ENCODE peak calls at places on chromosomes 12 and 14, in nine cellular contexts. J is HCT116; B is heart right ventricle; I is choroid plexus epithelial cell; Y is CD8-positive, alpha-beta memory T cell; L is endodermal cell; U is left ventricle myocardium inferior; O is colonic mucosa; M is AG04450. R is an unnamed sample.

GRCh38 chr14:75144944-75145343 is 18.1 kb upstream of the NEK9 start:
- DNase-seq in Y (peak; percentile 35), O (no peak), I (peak; percentile 79), J (no peak), L (no peak), B (no peak), U (no peak), M (no peak), R (no peak)

GRCh38 chr14:37272569-37272968 is 74.8 kb downstream of the MIPOL1 start:
- DNase-seq in U (no peak), O (no peak), I (no peak), J (no peak), M (no peak), L (no peak), Y (no peak), B (no peak), R (no peak)

GRCh38 chr14:68787235-68787727 is 5.6 kb downstream of the ZFP36L1 start:
- DNase-seq in B (no peak), M (no peak), Y (peak; percentile 59), I (no peak), L (peak; percentile 76), J (no peak), U (no peak), O (peak; percentile 50), R (peak; percentile 73)

GRCh38 chr14:104756477-104757237 is 3.7 kb downstream of the SIVA1 start:
- DNase-seq in B (no peak), J (no peak), O (no peak), Y (no peak), L (no peak), U (no peak), M (no peak), I (no peak), R (peak; percentile 49)

GRCh38 chr14:101025656-101026055 is 122.1 kb upstream of the RTL1 start:
- DNase-seq in B (no peak), O (no peak), U (no peak), I (no peak), L (peak; percentile 6), Y (no peak), J (no peak), M (no peak), R (no peak)

GRCh38 chr12:52495385-52495784 is 2.3 kb upstream of the KRT6A start:
- DNase-seq in B (no peak), Y (no peak), M (no peak), L (peak; percentile 95), U (no peak), O (no peak), J (peak; percentile 27), I (peak; percentile 64), R (no peak)

GRCh38 chr12:113005759-113006158 is 27.4 kb downstream of the OAS2 start:
- DNase-seq in U (no peak), M (no peak), B (no peak), I (no peak), J (peak; percentile 4), Y (no peak), O (no peak), L (peak; percentile 67), R (no peak)

GRCh38 chr12:124909831-124910560 is 4.5 kb downstream of the UBC start:
- DNase-seq in I (peak; percentile 45), M (no peak), J (no peak), Y (no peak), L (no peak), B (no peak), O (peak; percentile 22), U (no peak), R (no peak)

GRCh38 chr12:69578283-69578682 is 7.0 kb upstream of the CCT2 start:
- DNase-seq in J (no peak), L (no peak), I (no peak), Y (no peak), M (no peak), B (no peak), O (no peak), U (no peak), R (no peak)

GRCh38 chr14:58607571-58608317 is 30.0 kb upstream of the DACT1 start:
- DNase-seq in M (peak; percentile 42), J (no peak), Y (no peak), I (peak; percentile 40), L (no peak), O (no peak), B (no peak), U (no peak), R (no peak)

GRCh38 chr12:67701121-67701520 is 52.6 kb downstream of the DYRK2 start:
- DNase-seq in O (no peak), J (no peak), B (no peak), L (no peak), Y (no peak), I (no peak), M (no peak), U (no peak), R (no peak)

GRCh38 chr12:66929121-66929520 is 250.2 kb upstream of the GRIP1 start:
- DNase-seq in J (no peak), I (no peak), U (no peak), B (no peak), M (no peak), L (no peak), Y (peak; percentile 60), O (no peak), R (no peak)

GRCh38 chr12:120265483-120266179 is at the start of gene PXN:
- DNase-seq in O (peak; percentile 91), Y (peak; percentile 90), B (peak; percentile 94), U (peak; percentile 89), J (peak; percentile 67), L (peak; percentile 98), M (no peak), I (peak; percentile 84), R (peak; percentile 97)

GRCh38 chr14:84021433-84021832 is 1508.5 kb upstream of the FLRT2 start:
- DNase-seq in B (no peak), I (no peak), M (no peak), Y (no peak), U (no peak), O (no peak), J (no peak), L (no peak), R (no peak)

GRCh38 chr14:66105819-66106218 is 380.4 kb upstream of the CCDC196 start:
- DNase-seq in I (peak; percentile 9), U (no peak), Y (no peak), O (no peak), J (no peak), B (no peak), L (no peak), M (no peak), R (no peak)

GRCh38 chr14:77965919-77966435 is 166.1 kb downstream of the ADCK1 start:
- DNase-seq in U (no peak), Y (no peak), B (no peak), J (no peak), L (peak; percentile 78), I (peak; percentile 44), O (no peak), M (no peak), R (peak; percentile 59)

GRCh38 chr12:124837958-124838803 is 25.5 kb downstream of the SCARB1 start:
- DNase-seq in I (peak; percentile 99), J (peak; percentile 94), M (peak; percentile 83), B (peak; percentile 61), Y (no peak), O (peak; percentile 96), U (peak; percentile 81), L (peak; percentile 71), R (peak; percentile 75)

GRCh38 chr12:108757842-108758241 is 26.5 kb upstream of the CORO1C start:
- DNase-seq in M (no peak), O (no peak), J (no peak), U (no peak), Y (no peak), B (no peak), L (no peak), I (no peak), R (no peak)

GRCh38 chr12:66409195-66409871 is 107.0 kb downstream of the HELB start:
- DNase-seq in J (peak; percentile 57), U (no peak), L (peak; percentile 84), Y (peak; percentile 58), M (peak; percentile 61), O (peak; percentile 33), B (no peak), I (peak; percentile 87), R (no peak)

GRCh38 chr12:101733166-101733565 is 6.1 kb downstream of the SYCP3 start:
- DNase-seq in U (no peak), J (no peak), O (no peak), M (no peak), Y (no peak), I (no peak), L (no peak), B (no peak), R (no peak)

GRCh38 chr12:19185262-19185929 is 55.9 kb downstream of the PLEKHA5 start:
- DNase-seq in I (no peak), L (no peak), Y (no peak), B (no peak), J (no peak), O (no peak), M (no peak), U (no peak), R (no peak)
- H3K4me3 ChIP-seq in I (no peak overlapping the region), L (no peak overlapping the region), Y (no peak overlapping the region), B (no peak overlapping the region), J (no peak overlapping the region), O (no peak overlapping the region), M (no peak overlapping the region), U (no peak overlapping the region), R (no peak overlapping the region)

DNA sequence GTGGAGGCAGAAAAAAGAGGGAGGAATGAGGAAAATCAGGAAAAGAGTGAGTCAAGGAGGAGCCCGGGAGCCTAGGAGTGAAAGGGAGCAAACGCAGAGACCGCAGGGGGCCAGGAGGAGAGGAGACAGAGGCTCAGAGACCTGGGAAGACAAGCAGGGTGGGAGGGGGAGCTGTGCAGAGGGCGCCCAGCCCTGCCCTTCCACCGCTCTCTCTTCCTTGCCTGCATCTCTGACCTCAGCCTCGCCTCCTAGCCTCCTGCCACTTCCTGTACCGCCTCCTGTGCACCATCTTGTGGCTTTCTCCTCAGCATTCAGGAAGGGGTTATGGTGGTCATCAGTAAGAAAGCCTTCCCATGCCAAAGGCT is 1.3 kb downstream of the CLSTN3 start:
- DNase-seq in U (no peak), L (no peak), O (no peak), Y (no peak), M (no peak), B (no peak), J (no peak), I (no peak), R (no peak)
- H3K4me3 ChIP-seq in U (peak overlapping the region; percentile 76), L (peak overlapping the region; percentile 88), O (peak overlapping the region; percentile 46), Y (peak overlapping the region; percentile 70), M (peak overlapping the region; percentile 90), B (no peak overlapping the region), J (peak overlapping the region; percentile 51), I (peak overlapping the region; percentile 75), R (no peak overlapping the region)

GRCh38 chr12:989051-989450 is 2.0 kb upstream of the ERC1 start:
- DNase-seq in U (no peak), Y (peak; percentile 8), J (no peak), M (no peak), O (no peak), I (no peak), B (no peak), L (no peak), R (no peak)
- H3K4me3 ChIP-seq in U (peak overlapping the region; percentile 84), Y (no peak overlapping the region), J (no peak overlapping the region), M (no peak overlapping the region), O (no peak overlapping the region), I (peak overlapping the region; percentile 12), B (no peak overlapping the region), L (no peak overlapping the region), R (peak overlapping the region; percentile 99)

DNA sequence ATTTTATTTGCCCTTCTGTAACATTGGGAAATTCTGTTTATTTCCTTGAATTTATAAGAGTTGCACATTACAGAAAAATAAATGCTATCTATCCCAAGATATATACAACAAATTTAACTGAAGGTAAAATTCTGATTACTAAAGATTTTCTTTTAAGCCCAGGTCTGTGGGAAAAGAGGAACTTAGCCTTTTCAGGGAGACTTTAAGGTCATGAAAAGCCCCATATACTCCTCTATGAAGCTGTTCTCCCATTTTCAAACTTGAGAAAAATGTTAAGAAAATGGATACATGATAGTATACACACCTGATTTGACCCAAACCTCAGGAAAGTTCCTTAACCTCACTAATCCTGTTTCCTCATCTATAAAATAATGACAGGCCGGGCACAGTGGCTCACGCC is 7.1 kb downstream of the SINHCAF start:
- DNase-seq in J (no peak), O (no peak), U (no peak), B (no peak), Y (no peak), I (no peak), M (no peak), L (no peak), R (no peak)
- H3K4me3 ChIP-seq in J (no peak overlapping the region), O (no peak overlapping the region), U (no peak overlapping the region), B (no peak overlapping the region), Y (no peak overlapping the region), I (no peak overlapping the region), M (no peak overlapping the region), L (peak overlapping the region; percentile 69), R (no peak overlapping the region)

R was measured in right cardiac atrium.